ENCODE peak calls at places on chromosomes 2 and 18, in eight cellular contexts. R, S, U, F, X, N, B and A are unnamed samples.

GRCh38 chr18:34936772-34937171 is 104.4 kb upstream of the MAPRE2 start:
- DNase-seq in R (no peak), S (no peak), U (no peak), F (no peak), X (no peak), N (no peak), B (no peak), A (no peak)

GRCh38 chr2:18149660-18150246 is 271.3 kb downstream of the KCNS3 start:
- DNase-seq in R (peak), S (peak), U (peak), F (no peak), X (no peak), N (no peak), B (peak), A (no peak)

GRCh38 chr18:27994571-27994970 is 182.4 kb downstream of the CDH2 start:
- DNase-seq in R (no peak), S (no peak), U (no peak), F (no peak), X (no peak), N (no peak), B (no peak), A (no peak)

GRCh38 chr18:1760901-1761300 is 810.4 kb downstream of the METTL4 start:
- DNase-seq in R (no peak), S (no peak), U (no peak), F (no peak), X (no peak), N (no peak), B (no peak), A (no peak)

GRCh38 chr2:176997074-176997791 is 215.4 kb upstream of the HNRNPA3 start:
- DNase-seq in R (no peak), S (peak), U (no peak), F (no peak), X (no peak), N (peak), B (no peak), A (no peak)

GRCh38 chr18:10546557-10547300 is 20.9 kb downstream of the NAPG start:
- DNase-seq in R (no peak), S (no peak), U (no peak), F (no peak), X (no peak), N (no peak), B (no peak), A (no peak)

GRCh38 chr2:61694312-61695274 is 156.4 kb upstream of the XPO1 start:
- DNase-seq in R (peak), S (peak), U (peak), F (peak), X (peak), N (no peak), B (peak), A (peak)

GRCh38 chr2:68403199-68403644 is 38.1 kb downstream of the PLEK start:
- DNase-seq in R (no peak), S (no peak), U (no peak), F (no peak), X (no peak), N (no peak), B (no peak), A (no peak)

GRCh38 chr2:54665436-54665856 is 58.0 kb upstream of the EML6 start:
- DNase-seq in R (peak), S (peak), U (peak), F (peak), X (peak), N (no peak), B (peak), A (peak)

GRCh38 chr2:106057206-106057605 is 136.9 kb downstream of the UXS1 start:
- DNase-seq in R (no peak), S (no peak), U (no peak), F (no peak), X (peak), N (no peak), B (no peak), A (peak)

GRCh38 chr18:58861853-58862252 is 2.8 kb upstream of the ZNF532 start:
- DNase-seq in R (no peak), S (no peak), U (no peak), F (no peak), X (no peak), N (no peak), B (no peak), A (no peak)

GRCh38 chr2:225100856-225101294 is 58.6 kb upstream of the DOCK10 start:
- DNase-seq in R (no peak), S (peak), U (no peak), F (no peak), X (no peak), N (peak), B (no peak), A (no peak)

GRCh38 chr2:239039479-239039861 is 191.6 kb downstream of the TWIST2 start:
- DNase-seq in R (no peak), S (no peak), U (no peak), F (no peak), X (no peak), N (no peak), B (no peak), A (no peak)

GRCh38 chr2:190591972-190592371 is 56.9 kb upstream of the NAB1 start:
- DNase-seq in R (no peak), S (no peak), U (no peak), F (no peak), X (no peak), N (no peak), B (no peak), A (no peak)

GRCh38 chr2:102826904-102827303 is 65.1 kb downstream of the TMEM182 start:
- DNase-seq in R (peak), S (peak), U (peak), F (no peak), X (no peak), N (no peak), B (peak), A (no peak)

GRCh38 chr2:67453365-67453764 is 56.2 kb downstream of the ETAA1 start:
- DNase-seq in R (no peak), S (peak), U (no peak), F (no peak), X (no peak), N (peak), B (no peak), A (no peak)

GRCh38 chr18:11909597-11910026 is 1.5 kb upstream of the MPPE1 start:
- DNase-seq in R (no peak), S (peak), U (no peak), F (no peak), X (no peak), N (no peak), B (no peak), A (no peak)

GRCh38 chr2:83899271-83899670 is 559.8 kb downstream of the SUCLG1 start:
- DNase-seq in R (no peak), S (no peak), U (no peak), F (no peak), X (no peak), N (no peak), B (no peak), A (no peak)

GRCh38 chr2:111634050-111634784 is 249.8 kb downstream of the ANAPC1 start:
- DNase-seq in R (no peak), S (peak), U (no peak), F (no peak), X (no peak), N (no peak), B (no peak), A (no peak)